ENCODE peak calls at places on chromosome X, in four cellular contexts. E is heart right ventricle, Q is AG04450, A is tibial artery. Z is an unnamed sample. For H3K27me3, the result is how much of the 10 kb centered on the place peaks cover.

GRCh38 chrX:112147206-112147605 is 64.6 kb upstream of the TRPC5 start:
- DNase-seq in Q (no peak), A (no peak), E (no peak), Z (no peak)

GRCh38 chrX:154603438-154604430 is 15.3 kb downstream of the CTAG1B start:
- DNase-seq in E (no peak), A (no peak), Q (no peak), Z (peak)

GRCh38 chrX:121581885-121582284 is 534.5 kb downstream of the GLUD2 start:
- DNase-seq in Q (no peak), A (no peak), E (no peak), Z (no peak)

GRCh38 chrX:15947648-15948317 is 93.2 kb upstream of the AP1S2 start:
- DNase-seq in E (no peak), A (no peak), Q (peak), Z (peak)

GRCh38 chrX:108614616-108615015 is 121.7 kb downstream of the IRS4 start:
- DNase-seq in E (no peak), Q (no peak), A (no peak), Z (no peak)

GRCh38 chrX:42085836-42086235 is 162.5 kb upstream of the CASK start:
- DNase-seq in E (no peak), Q (no peak), A (no peak), Z (no peak)

GRCh38 chrX:115311666-115312065 is 22.2 kb downstream of the LUZP4 start:
- DNase-seq in E (peak), Q (no peak), A (no peak), Z (no peak)

GRCh38 chrX:139831689-139832456 is 101.0 kb downstream of the ATP11C start:
- DNase-seq in E (peak), Q (peak), A (no peak), Z (peak)

GRCh38 chrX:16643160-16643559 is 6.8 kb upstream of the S100G start:
- DNase-seq in A (no peak), Q (no peak), E (no peak), Z (peak)

GRCh38 chrX:22296871-22297270 is 24.2 kb downstream of the CBLL2 start:
- DNase-seq in A (no peak), Q (no peak), E (no peak), Z (no peak)

GRCh38 chrX:42602566-42602965 is 175.4 kb downstream of the PPP1R2C start:
- DNase-seq in A (no peak), E (no peak), Q (no peak), Z (no peak)

GRCh38 chrX:121949041-121949760 is 901.8 kb downstream of the GLUD2 start:
- DNase-seq in E (no peak), A (no peak), Q (no peak), Z (no peak)

GRCh38 chrX:13101439-13102139 is 57.2 kb upstream of the FAM9C start:
- DNase-seq in E (peak), A (peak), Q (no peak), Z (peak)

GRCh38 chrX:101619336-101619735 is 1.5 kb upstream of the ARMCX6 start:
- DNase-seq in A (no peak), E (peak), Q (no peak), Z (no peak)

GRCh38 chrX:136711147-136711546 is 63.2 kb downstream of the CD40LG start:
- DNase-seq in A (peak), E (peak), Q (no peak), Z (peak)

GRCh38 chrX:23811135-23811781 is 28.3 kb downstream of the SAT1 start:
- DNase-seq in E (peak), A (no peak), Q (no peak), Z (no peak)

GRCh38 chrX:17535229-17535628 is 160.2 kb downstream of the NHS start:
- DNase-seq in Q (no peak), A (no peak), E (peak), Z (peak)

GRCh38 chrX:145394344-145394743 is 147.0 kb downstream of the SPANXN1 start:
- DNase-seq in Q (no peak), E (no peak), A (no peak), Z (no peak)
- H3K27me3 ChIP-seq in Q (under half), E (under half), A (under half), Z (under half)

DNA sequence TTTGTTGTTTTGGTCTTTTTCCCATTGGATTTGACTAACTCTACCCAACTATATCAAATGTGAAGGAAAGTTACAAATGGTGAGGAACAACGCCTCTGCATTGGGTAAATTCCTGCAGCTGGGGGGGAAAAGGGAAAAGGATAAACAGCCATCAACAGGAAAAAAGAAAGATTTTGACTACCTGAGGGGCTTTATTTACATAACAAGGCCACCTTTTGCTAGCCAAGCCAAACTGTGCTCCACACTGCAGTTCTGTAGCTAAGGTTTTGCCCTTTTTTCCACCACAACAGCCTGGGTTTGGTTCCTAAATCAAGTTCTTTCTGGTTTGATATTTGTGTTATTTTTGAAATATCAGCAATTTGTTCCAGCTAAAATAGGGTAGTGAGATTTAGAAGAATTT is 40.8 kb downstream of the RHOXF2B start:
- DNase-seq in Q (no peak), E (no peak), A (no peak), Z (no peak)
- H3K4me3 ChIP-seq in Q (no peak), E (no peak), A (no peak), Z (no peak)

GRCh38 chrX:150364347-150365050 is 1.4 kb downstream of the MAMLD1 start:
- DNase-seq in E (peak), Q (no peak), A (peak), Z (peak)

GRCh38 chrX:150363561-150364346 is 637 bp downstream of the MAMLD1 start:
- DNase-seq in E (peak), A (peak), Q (no peak), Z (peak)

GRCh38 chrX:150365051-150365952 is 2.2 kb downstream of the MAMLD1 start:
- DNase-seq in E (peak), A (peak), Q (no peak), Z (peak)

GRCh38 chrX:150365953-150366911 is 3.1 kb downstream of the MAMLD1 start:
- DNase-seq in A (peak), Q (no peak), E (peak), Z (peak)

GRCh38 chrX:150366951-150367545 is 3.9 kb downstream of the MAMLD1 start:
- DNase-seq in E (no peak), Q (no peak), A (no peak), Z (no peak)
- H3K27me3 ChIP-seq in E (under half), Q (under half), A (under half), Z (under half)

DNA sequence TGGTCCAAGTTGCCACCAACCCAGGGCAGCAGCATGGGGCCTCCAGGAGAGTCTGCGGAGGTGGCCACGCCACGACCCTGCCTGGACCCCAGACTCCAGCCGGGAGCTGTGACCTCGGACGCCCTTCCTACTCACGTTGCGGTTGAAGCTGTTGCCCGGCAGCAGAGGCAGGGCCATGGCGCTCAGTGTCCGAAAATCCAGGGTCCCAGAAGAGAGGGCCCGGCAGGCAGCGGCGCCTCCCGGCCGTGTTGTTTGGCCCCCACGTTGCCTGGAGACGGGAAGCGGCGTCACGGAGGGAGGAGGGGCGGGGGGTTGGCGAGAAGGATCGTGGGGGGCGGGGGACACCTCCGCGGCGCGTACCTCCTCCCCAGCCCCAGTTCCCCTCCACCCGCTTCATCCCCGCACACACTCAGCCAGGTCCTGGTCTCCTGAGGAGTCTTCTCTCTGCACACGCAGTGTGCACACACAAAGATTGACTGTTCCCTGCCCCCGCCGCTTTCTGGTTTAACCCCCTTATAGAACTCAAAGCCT is at the start of gene EFHC2:
- DNase-seq in E (peak), Q (no peak), A (peak), Z (peak)
- H3K4me3 ChIP-seq in E (peak), Q (peak), A (peak), Z (peak)

DNA sequence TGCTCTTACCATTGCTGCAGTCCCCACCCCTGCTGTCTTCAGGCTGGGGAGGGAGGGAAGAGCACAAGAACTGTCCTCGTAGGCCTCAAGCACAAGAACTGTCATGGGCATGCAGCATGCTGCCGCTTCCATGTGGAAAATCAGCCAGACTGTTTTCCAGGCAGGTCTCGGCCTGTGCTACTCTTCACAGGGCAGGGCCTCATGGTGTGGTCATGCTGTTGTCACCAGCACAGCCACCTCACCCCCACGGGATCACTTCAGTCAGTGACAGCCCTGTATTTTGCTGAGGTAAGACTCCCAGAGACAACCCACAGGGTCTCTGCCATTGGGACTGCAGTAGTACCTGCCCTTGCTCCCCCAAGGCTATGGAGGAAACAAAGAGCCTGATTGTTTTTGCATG is 205.3 kb downstream of the NAP1L3 start:
- DNase-seq in A (no peak), Q (no peak), E (no peak), Z (no peak)
- H3K27me3 ChIP-seq in A (under half), Q (under half), E (under half), Z (under half)

GRCh38 chrX:120016068-120016441 is 61.4 kb downstream of the RHOXF2B start:
- DNase-seq in E (no peak), Q (no peak), A (no peak), Z (no peak)

GRCh38 chrX:120020305-120020704 is 57.2 kb downstream of the RHOXF2B start:
- DNase-seq in E (no peak), A (no peak), Q (no peak), Z (no peak)

GRCh38 chrX:120014354-120015129 is 62.9 kb downstream of the RHOXF2B start:
- DNase-seq in E (no peak), Q (no peak), A (no peak), Z (no peak)

GRCh38 chrX:120015145-120016067 is 62.1 kb downstream of the RHOXF2B start:
- DNase-seq in A (no peak), Q (no peak), E (no peak), Z (no peak)
- H3K4me3 ChIP-seq in A (peak), Q (no peak), E (peak), Z (no peak)

DNA sequence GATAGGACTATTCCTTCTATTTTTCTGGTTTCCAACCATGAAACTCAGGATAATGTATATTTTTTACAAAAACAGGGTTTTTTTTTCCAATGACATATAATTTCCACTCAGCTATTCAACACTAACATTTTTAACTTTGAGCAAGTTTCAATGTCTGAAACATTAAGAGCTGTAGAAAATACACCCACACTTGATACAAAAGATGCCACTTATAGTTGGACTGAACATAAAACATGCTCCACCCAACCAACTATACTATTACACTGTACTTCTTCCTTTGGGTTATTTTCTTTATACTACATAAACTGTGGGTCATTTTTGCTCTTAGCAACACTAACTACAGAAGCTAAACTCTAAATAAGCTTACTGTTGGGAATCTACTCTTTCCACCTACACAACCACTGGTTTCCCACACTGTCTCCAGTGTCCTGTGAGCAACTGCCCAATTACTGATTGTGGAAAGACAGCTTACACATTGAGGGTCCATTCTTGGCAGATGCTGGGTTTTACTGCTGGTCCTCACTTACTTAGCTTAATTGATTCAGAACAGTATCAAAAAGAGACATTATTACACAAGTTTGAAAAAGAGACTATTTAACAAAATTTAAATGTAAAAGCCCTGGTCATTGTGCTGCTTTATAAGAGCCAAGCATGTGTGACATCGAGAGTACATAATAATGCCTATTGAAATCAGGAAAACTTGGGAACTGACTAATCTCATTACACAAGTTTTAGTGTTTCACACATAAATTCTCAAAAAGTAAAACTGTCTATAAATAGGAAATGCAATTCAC is 6.3 kb downstream of the AMMECR1 start:
- DNase-seq in Q (no peak), E (no peak), A (no peak), Z (no peak)
- H3K27me3 ChIP-seq in Q (under half), E (under half), A (under half), Z (under half)

DNA sequence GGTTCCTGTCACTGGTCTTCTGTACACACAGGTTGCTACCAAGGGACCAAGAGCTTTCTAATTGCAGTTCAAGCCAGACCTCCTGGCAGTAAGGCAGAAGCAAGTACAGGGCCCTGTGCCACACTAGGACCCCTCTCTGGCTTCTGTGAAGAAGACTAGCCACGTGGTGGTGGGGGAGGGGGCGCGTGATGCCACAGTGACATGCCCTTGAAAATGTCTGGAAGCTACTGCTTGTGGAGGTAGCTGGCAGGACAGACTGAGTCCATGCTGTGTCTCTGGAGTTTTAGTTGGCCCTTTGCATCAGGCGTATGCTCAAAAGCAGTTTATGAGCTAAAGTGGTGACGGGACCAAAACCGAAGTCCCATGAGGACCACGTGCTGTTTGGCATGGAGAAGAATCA is 50.9 kb downstream of the RTL5 start:
- DNase-seq in A (no peak), Q (no peak), E (no peak), Z (no peak)
- H3K4me3 ChIP-seq in A (no peak), Q (no peak), E (peak), Z (no peak)

Z was measured in MG63.